ENCODE peak calls at places on chromosomes 13 and 19, in nine cellular contexts. J is naive thymus-derived CD4-positive, alpha-beta T cell; X is hippocampal formation; Z is AML-193; K is NCI-H1105; E is T1000; A is ELF-1; C is activated naive CD8-positive, alpha-beta T cell treated with anti-CD3 and anti-CD28 coated beads, Interleukin-2, amount 50 U/mL, for 24 hours; P is neural progenitor cell. Y is an unnamed sample.

GRCh38 chr13:64749301-64749700 is 2480.8 kb downstream of the PCDH9 start:
- DNase-seq in A (no peak), J (no peak), P (no peak), X (no peak), K (no peak), E (no peak), C (no peak), Z (no peak), Y (no peak)

GRCh38 chr19:23957660-23958281 is 43.1 kb downstream of the ZNF726 start:
- DNase-seq in A (peak), C (no peak), E (peak), X (no peak), K (no peak), P (no peak), J (no peak), Z (no peak), Y (no peak)

GRCh38 chr13:30690282-30691188 is 44.8 kb upstream of the ALOX5AP start:
- DNase-seq in J (no peak), E (peak), K (no peak), A (no peak), X (no peak), Z (peak), P (no peak), C (peak), Y (peak)

GRCh38 chr13:46334008-46334407 is 53.0 kb downstream of the RUBCNL start:
- DNase-seq in Z (no peak), X (no peak), K (no peak), C (no peak), E (no peak), A (no peak), P (no peak), J (no peak), Y (peak)

GRCh38 chr19:15423130-15423529 is 4.3 kb upstream of the AKAP8L start:
- DNase-seq in P (no peak), A (no peak), X (no peak), E (no peak), K (no peak), J (no peak), C (no peak), Z (no peak), Y (no peak)

GRCh38 chr13:29369060-29369743 is 226.3 kb downstream of the SLC7A1 start:
- DNase-seq in A (no peak), Z (peak), X (no peak), P (peak), K (peak), E (no peak), C (no peak), J (no peak), Y (peak)

GRCh38 chr13:67736646-67737420 is 506.7 kb upstream of the PCDH9 start:
- DNase-seq in J (no peak), C (no peak), A (peak), E (no peak), P (peak), Z (peak), K (no peak), X (no peak), Y (no peak)

GRCh38 chr13:113991191-113991669 is 17.4 kb upstream of the C13orf46 start:
- DNase-seq in Z (no peak), X (no peak), J (no peak), E (no peak), C (no peak), A (no peak), K (no peak), P (no peak), Y (no peak)

GRCh38 chr19:42396248-42396541 is 6.1 kb upstream of the CNFN start:
- DNase-seq in C (no peak), K (no peak), Z (peak), J (no peak), E (no peak), A (no peak), P (no peak), X (no peak), Y (peak)

GRCh38 chr19:4077800-4078683 is 11.3 kb upstream of the ZBTB7A start:
- DNase-seq in K (no peak), Z (no peak), P (no peak), X (no peak), A (no peak), J (peak), E (no peak), C (peak), Y (peak)

GRCh38 chr13:37429976-37430375 is 168.6 kb downstream of the POSTN start:
- DNase-seq in C (no peak), A (no peak), P (no peak), Z (no peak), J (no peak), E (no peak), K (no peak), X (no peak), Y (no peak)

GRCh38 chr19:18416778-18417249 is 2.4 kb upstream of the SSBP4 start:
- DNase-seq in J (no peak), P (peak), E (peak), X (peak), K (peak), C (peak), Z (peak), A (peak), Y (peak)

GRCh38 chr13:72437458-72437857 is 290.0 kb downstream of the MZT1 start:
- DNase-seq in A (no peak), X (no peak), J (no peak), E (peak), P (no peak), Z (no peak), K (no peak), C (no peak), Y (no peak)

GRCh38 chr19:11345122-11345752 is 831 bp downstream of the TMEM205 start:
- DNase-seq in P (no peak), K (no peak), C (no peak), A (no peak), E (no peak), X (no peak), Z (no peak), J (no peak), Y (no peak)

GRCh38 chr19:6239401-6239844 is 40.4 kb downstream of the MLLT1 start:
- DNase-seq in X (no peak), E (no peak), J (no peak), A (no peak), P (no peak), K (no peak), C (no peak), Z (no peak), Y (no peak)

GRCh38 chr13:23021921-23022320 is 158.9 kb upstream of the SGCG start:
- DNase-seq in Z (no peak), P (no peak), K (no peak), J (no peak), A (no peak), C (no peak), X (no peak), E (no peak), Y (no peak)

GRCh38 chr19:18431351-18432197 is 6.4 kb downstream of the ISYNA1 start:
- DNase-seq in Z (no peak), K (no peak), C (no peak), P (no peak), A (no peak), E (no peak), J (no peak), X (no peak), Y (no peak)

GRCh38 chr13:73056054-73056962 is 2.5 kb upstream of the KLF5 start:
- DNase-seq in K (no peak), J (no peak), Z (no peak), E (peak), A (no peak), P (peak), X (no peak), C (no peak), Y (no peak)

GRCh38 chr13:28161370-28161769 is 23.0 kb downstream of the PAN3 start:
- DNase-seq in X (no peak), Z (no peak), E (no peak), P (peak), K (no peak), A (peak), J (no peak), C (no peak), Y (peak)

GRCh38 chr13:51935326-51936171 is 73.8 kb downstream of the CCDC70 start:
- DNase-seq in Z (no peak), E (no peak), A (peak), P (peak), J (no peak), K (no peak), C (no peak), X (no peak), Y (peak)

GRCh38 chr13:55783841-55784240 is 1356.9 kb upstream of the PRR20A start:
- DNase-seq in P (no peak), E (no peak), X (no peak), K (no peak), J (no peak), Z (no peak), A (no peak), C (no peak), Y (no peak)

GRCh38 chr19:15640294-15640903 is at the start of gene CYP4F3:
- DNase-seq in X (no peak), C (no peak), E (no peak), K (no peak), A (no peak), J (no peak), P (no peak), Z (peak), Y (peak)

GRCh38 chr19:43546581-43546980 is 13.6 kb downstream of the ZNF575 start:
- DNase-seq in X (no peak), E (no peak), Z (no peak), K (no peak), A (no peak), P (no peak), J (no peak), C (no peak), Y (no peak)

GRCh38 chr19:17326595-17326966 is 8.1 kb downstream of the ANO8 start:
- DNase-seq in Z (no peak), K (no peak), X (no peak), E (no peak), P (peak), A (peak), J (no peak), C (no peak), Y (no peak)

GRCh38 chr13:112636401-112636975 is 48.5 kb upstream of the TUBGCP3 start:
- DNase-seq in P (no peak), X (no peak), Z (no peak), C (no peak), E (no peak), A (peak), J (no peak), K (no peak), Y (no peak)

GRCh38 chr19:2274937-2275535 is 6.9 kb downstream of the PEAK3 start:
- DNase-seq in A (peak), C (peak), E (no peak), K (peak), Z (peak), X (peak), J (peak), P (peak), Y (peak)

GRCh38 chr19:16435238-16435911 is 36.4 kb downstream of the EPS15L1 start:
- DNase-seq in P (no peak), Z (no peak), K (no peak), A (peak), X (no peak), E (no peak), J (no peak), C (no peak), Y (no peak)

GRCh38 chr13:85497652-85498051 is 301.6 kb downstream of the SLITRK6 start:
- DNase-seq in C (no peak), K (no peak), J (no peak), E (peak), P (no peak), A (no peak), Z (no peak), X (no peak), Y (no peak)

GRCh38 chr13:73765651-73766384 is 368.4 kb downstream of the KLF12 start:
- DNase-seq in X (peak), P (peak), A (peak), E (no peak), C (peak), Z (no peak), K (peak), J (peak), Y (no peak)

GRCh38 chr13:114025432-114026127 is 51.7 kb upstream of the C13orf46 start:
- DNase-seq in C (no peak), E (no peak), P (peak), K (no peak), X (peak), Z (no peak), A (no peak), J (no peak), Y (peak)